ENCODE peak calls at places on chromosome 6, in nine cellular contexts. Z is endothelial cell of umbilical vein, P is GM23338, Y is psoas muscle, L is RWPE2, N is IMR-90, F is dorsolateral prefrontal cortex, C is mesendoderm, A is tibial nerve. G is an unnamed sample.

GRCh38 chr6:110885526-110885925 is 10.9 kb downstream of the AMD1 start:
- DNase-seq in Z (no peak), P (no peak), Y (no peak), L (no peak), N (no peak), F (no peak), C (no peak), A (no peak), G (no peak)

GRCh38 chr6:34424200-34425131 is 1.4 kb downstream of the RPS10 start:
- DNase-seq in Z (no peak), P (peak), Y (no peak), L (no peak), N (no peak), F (no peak), C (peak), A (no peak), G (no peak)

GRCh38 chr6:144179237-144179636 is 28.9 kb downstream of the STX11 start:
- DNase-seq in Z (no peak), P (no peak), Y (no peak), L (no peak), N (no peak), F (no peak), C (no peak), A (no peak), G (no peak)

GRCh38 chr6:151702851-151703629 is 104.4 kb upstream of the ESR1 start:
- DNase-seq in Z (no peak), P (no peak), Y (no peak), L (no peak), N (no peak), F (no peak), C (peak), A (no peak), G (no peak)

GRCh38 chr6:113458368-113459010 is 398.7 kb upstream of the MARCKS start:
- DNase-seq in Z (peak), P (no peak), Y (no peak), L (no peak), N (peak), F (no peak), C (no peak), A (no peak), G (no peak)

GRCh38 chr6:53325785-53326184 is 23.0 kb downstream of the ELOVL5 start:
- DNase-seq in Z (no peak), P (no peak), Y (no peak), L (no peak), N (no peak), F (no peak), C (no peak), A (no peak), G (no peak)

GRCh38 chr6:14384175-14384949 is 266.8 kb downstream of the CD83 start:
- DNase-seq in Z (no peak), P (no peak), Y (no peak), L (no peak), N (no peak), F (no peak), C (no peak), A (no peak), G (no peak)

GRCh38 chr6:137493218-137494038 is 766 bp downstream of the OLIG3 start:
- DNase-seq in Z (no peak), P (peak), Y (peak), L (no peak), N (no peak), F (no peak), C (peak), A (no peak), G (peak)

GRCh38 chr6:125913864-125914351 is 42.7 kb upstream of the HINT3 start:
- DNase-seq in Z (peak), P (no peak), Y (no peak), L (peak), N (peak), F (no peak), C (no peak), A (no peak), G (no peak)

GRCh38 chr6:32761548-32761947 is 1.8 kb downstream of the HLA-DQB2 start:
- DNase-seq in Z (no peak), P (no peak), Y (no peak), L (no peak), N (no peak), F (no peak), C (no peak), A (no peak), G (no peak)

GRCh38 chr6:82251942-82252341 is 4.4 kb upstream of the IBTK start:
- DNase-seq in Z (peak), P (peak), Y (no peak), L (no peak), N (peak), F (no peak), C (peak), A (no peak), G (no peak)

GRCh38 chr6:57246307-57246706 is 24.2 kb upstream of the RAB23 start:
- DNase-seq in Z (no peak), P (no peak), Y (no peak), L (no peak), N (no peak), F (no peak), C (no peak), A (no peak), G (no peak)

GRCh38 chr6:26029570-26029856 is 57.7 kb upstream of the HFE start:
- DNase-seq in Z (no peak), P (no peak), Y (no peak), L (no peak), N (no peak), F (no peak), C (no peak), A (no peak), G (no peak)

GRCh38 chr6:161542581-161542980 is 268.7 kb upstream of the AGPAT4 start:
- DNase-seq in Z (no peak), P (no peak), Y (no peak), L (no peak), N (no peak), F (no peak), C (no peak), A (no peak), G (no peak)

GRCh38 chr6:53494076-53494475 is 50.8 kb downstream of the GCLC start:
- DNase-seq in Z (peak), P (no peak), Y (no peak), L (no peak), N (peak), F (no peak), C (no peak), A (no peak), G (no peak)

GRCh38 chr6:126180585-126180984 is 159.3 kb upstream of the CENPW start:
- DNase-seq in Z (peak), P (no peak), Y (no peak), L (no peak), N (peak), F (no peak), C (peak), A (no peak), G (no peak)

GRCh38 chr6:134123666-134124208 is 71.3 kb upstream of the SLC2A12 start:
- DNase-seq in Z (peak), P (peak), Y (no peak), L (no peak), N (peak), F (no peak), C (peak), A (no peak), G (no peak)

GRCh38 chr6:134119481-134119880 is 67.1 kb upstream of the SLC2A12 start:
- DNase-seq in Z (no peak), P (no peak), Y (no peak), L (no peak), N (no peak), F (no peak), C (no peak), A (no peak), G (no peak)

GRCh38 chr6:134117409-134117808 is 65.0 kb upstream of the SLC2A12 start:
- DNase-seq in Z (no peak), P (no peak), Y (no peak), L (no peak), N (peak), F (no peak), C (no peak), A (no peak), G (no peak)

GRCh38 chr6:134128146-134128545 is 75.7 kb upstream of the SLC2A12 start:
- DNase-seq in Z (no peak), P (no peak), Y (no peak), L (no peak), N (no peak), F (no peak), C (no peak), A (no peak), G (no peak)

DNA sequence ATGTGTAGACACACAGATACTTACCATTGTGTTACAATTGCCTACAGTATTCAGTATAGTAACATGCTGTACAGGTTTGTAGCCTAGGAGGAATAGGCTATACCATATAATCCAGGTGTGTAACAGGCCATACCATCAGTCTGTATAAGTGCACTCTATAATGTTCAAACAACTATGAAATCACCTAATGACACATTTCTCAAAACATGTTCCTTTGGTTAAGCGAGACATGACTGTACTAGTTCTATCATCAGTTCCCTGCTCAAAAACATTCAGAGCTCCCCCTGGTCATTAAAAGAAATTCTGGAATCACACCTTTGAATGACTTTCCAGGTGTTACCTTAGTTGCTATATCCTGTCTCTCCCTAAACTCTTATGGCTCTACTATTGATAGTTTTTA is 70.4 kb upstream of the SLC2A12 start:
- DNase-seq in Z (no peak), P (no peak), Y (no peak), L (no peak), N (no peak), F (no peak), C (no peak), A (no peak), G (no peak)
- H3K27ac ChIP-seq in Z (no peak), P (no peak), Y (no peak), L (no peak), N (no peak), F (no peak), C (no peak), A (no peak), G (no peak)

DNA sequence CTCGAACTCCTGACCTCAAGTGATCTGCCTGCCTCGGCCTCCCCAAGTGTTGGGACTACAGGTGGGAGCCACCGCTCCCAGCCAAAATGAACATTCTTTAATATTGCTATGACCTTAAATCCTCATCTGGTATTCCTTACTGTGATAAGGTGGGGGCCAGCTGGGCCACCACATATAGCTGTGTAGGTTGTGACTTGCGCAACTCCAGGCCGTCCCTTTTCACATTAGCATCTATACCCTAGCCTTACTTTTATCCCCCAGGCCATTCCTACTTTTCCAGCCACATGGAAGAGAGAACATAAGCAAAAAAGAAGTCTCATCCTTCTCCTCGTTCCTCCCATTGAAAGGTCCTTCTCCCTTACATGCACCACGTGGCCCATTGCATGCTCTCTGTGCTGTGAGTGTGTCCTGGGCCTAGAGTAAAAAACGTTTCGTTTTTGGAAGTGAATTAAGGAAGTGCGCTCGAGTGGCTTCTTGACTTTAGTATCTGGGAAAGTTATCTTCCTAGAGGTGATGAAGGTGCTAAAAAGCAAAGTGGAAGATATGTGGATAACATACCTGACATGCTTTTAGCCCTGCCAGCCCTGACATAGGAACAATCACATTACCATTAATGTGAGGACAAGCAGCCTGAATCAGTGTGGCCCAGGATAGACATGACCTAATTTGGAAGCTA is 56.8 kb upstream of the KIF13A start:
- DNase-seq in Z (no peak), P (no peak), Y (no peak), L (no peak), N (no peak), F (no peak), C (peak), A (no peak), G (no peak)
- H3K27ac ChIP-seq in Z (no peak), P (no peak), Y (no peak), L (no peak), N (no peak), F (no peak), C (no peak), A (no peak), G (no peak)

GRCh38 chr6:158629376-158630221 is 14.9 kb downstream of the DYNLT1 start:
- DNase-seq in Z (no peak), P (peak), Y (peak), L (peak), N (no peak), F (no peak), C (peak), A (no peak), G (no peak)
- H3K27ac ChIP-seq in Z (no peak), P (no peak), Y (peak), L (no peak), N (no peak), F (no peak), C (no peak), A (no peak), G (no peak)

DNA sequence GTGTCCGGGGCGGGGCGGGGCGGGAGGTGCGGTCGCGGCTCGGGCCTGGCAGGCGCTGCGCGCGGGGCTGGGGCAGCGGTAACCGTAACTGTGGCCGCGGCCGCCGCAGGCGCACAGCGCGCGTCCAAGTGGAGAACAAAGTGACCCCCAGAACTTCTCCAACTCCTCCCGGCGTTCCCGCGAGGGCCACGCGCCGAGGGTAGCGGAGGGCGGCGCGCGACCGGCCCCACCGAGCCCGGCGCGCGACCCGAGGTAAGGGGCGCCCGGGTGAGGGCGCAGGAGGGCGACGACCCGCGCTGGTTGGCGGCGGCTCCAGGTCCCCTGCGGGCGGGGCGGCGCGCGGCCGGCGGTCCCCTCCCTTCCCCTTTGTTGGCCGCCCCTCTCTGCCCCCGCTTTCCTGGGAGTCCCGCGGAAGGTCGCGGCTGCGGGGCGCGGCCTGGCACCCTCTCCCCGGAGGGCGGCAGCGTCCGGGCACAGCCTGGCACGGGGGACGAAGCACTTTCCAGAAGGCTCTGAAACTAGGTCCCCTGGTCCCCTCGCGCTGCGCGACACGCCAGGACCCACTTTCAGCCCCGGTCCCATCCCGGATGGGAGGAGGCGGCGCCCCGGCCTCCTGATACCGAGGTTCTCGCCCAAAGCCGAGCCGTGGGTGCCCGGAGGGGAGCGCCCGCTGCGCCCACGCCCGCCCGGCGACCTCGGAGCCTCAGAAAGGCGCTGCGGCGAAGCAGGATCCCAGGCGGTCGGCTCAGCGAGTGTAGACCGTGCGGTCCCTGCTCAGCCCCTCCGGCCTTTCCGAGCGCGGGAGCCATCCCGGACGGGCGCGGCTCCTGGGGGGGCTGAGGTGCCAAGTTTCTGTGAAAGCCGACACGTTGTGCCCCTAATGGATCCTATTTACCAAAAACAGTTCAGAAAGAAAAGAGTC is at the start of gene TIAM2:
- DNase-seq in Z (no peak), P (peak), Y (peak), L (no peak), N (no peak), F (no peak), C (peak), A (no peak), G (no peak)
- H3K27ac ChIP-seq in Z (no peak), P (peak), Y (no peak), L (no peak), N (peak), F (no peak), C (peak), A (no peak), G (no peak)